ENCODE peak calls at places on chromosome 4, in nine cellular contexts. H is activated CD8-positive, alpha-beta T cell treated with anti-CD3 and anti-CD28 coated beads for 36 hours; L is transverse colon; I is endodermal cell; A is endothelial cell of umbilical vein; F is AG09319; S is psoas muscle; T is fibroblast of pulmonary artery; J is BJ. E is an unnamed sample.
A peak's percentile ranks its signal among the peaks of the same experiment; 100 is the strongest.

GRCh38 chr4:15930314-15930713 is 8.2 kb downstream of the FGFBP1 start:
- DNase-seq in H (peak; percentile 35), L (no peak), I (no peak), A (no peak), F (no peak), S (peak; percentile 27), T (peak; percentile 7), J (no peak), E (no peak)

GRCh38 chr4:182806259-182807252 is 110.6 kb downstream of the DCTD start:
- DNase-seq in H (peak; percentile 73), L (peak; percentile 69), I (peak; percentile 97), A (peak; percentile 79), F (peak; percentile 24), S (peak; percentile 75), T (peak; percentile 70), J (no peak), E (peak; percentile 76)

GRCh38 chr4:91957963-91958362 is 345.8 kb upstream of the GRID2 start:
- DNase-seq in H (no peak), L (no peak), I (no peak), A (no peak), F (no peak), S (no peak), T (no peak), J (no peak), E (no peak)

GRCh38 chr4:151260526-151260925 is 16.4 kb upstream of the PRSS48 start:
- DNase-seq in H (no peak), L (no peak), I (no peak), A (no peak), F (no peak), S (no peak), T (no peak), J (no peak), E (no peak)

GRCh38 chr4:165381821-165382373 is 3.1 kb downstream of the CPE start:
- DNase-seq in H (no peak), L (no peak), I (no peak), A (no peak), F (no peak), S (no peak), T (no peak), J (no peak), E (no peak)

GRCh38 chr4:153655928-153656327 is 28.2 kb upstream of the TLR2 start:
- DNase-seq in H (no peak), L (no peak), I (no peak), A (no peak), F (no peak), S (peak; percentile 43), T (peak; percentile 73), J (no peak), E (no peak)

GRCh38 chr4:138572007-138572406 is 329.9 kb upstream of the SLC7A11 start:
- DNase-seq in H (no peak), L (no peak), I (no peak), A (peak; percentile 9), F (no peak), S (no peak), T (peak; percentile 33), J (no peak), E (no peak)

GRCh38 chr4:87058272-87059073 is 123.7 kb downstream of the AFF1 start:
- DNase-seq in H (peak; percentile 74), L (no peak), I (peak; percentile 86), A (no peak), F (no peak), S (no peak), T (no peak), J (no peak), E (peak; percentile 22)

GRCh38 chr4:3775011-3775410 is 8.8 kb downstream of the ADRA2C start:
- DNase-seq in H (no peak), L (no peak), I (no peak), A (no peak), F (no peak), S (no peak), T (no peak), J (no peak), E (no peak)

GRCh38 chr4:109434007-109434792 is 585 bp downstream of the SEC24B start:
- DNase-seq in H (peak; percentile 19), L (peak; percentile 35), I (peak; percentile 69), A (peak; percentile 57), F (no peak), S (peak; percentile 51), T (peak; percentile 21), J (no peak), E (no peak)

GRCh38 chr4:26061248-26061986 is 147.4 kb downstream of the SMIM20 start:
- DNase-seq in H (peak; percentile 44), L (no peak), I (peak; percentile 77), A (no peak), F (no peak), S (no peak), T (peak; percentile 67), J (no peak), E (peak; percentile 17)

GRCh38 chr4:112752510-112752909 is 115.6 kb downstream of the LARP7 start:
- DNase-seq in H (no peak), L (no peak), I (peak; percentile 39), A (no peak), F (no peak), S (no peak), T (no peak), J (no peak), E (no peak)

GRCh38 chr4:124202106-124202505 is 510.4 kb downstream of the ANKRD50 start:
- DNase-seq in H (no peak), L (no peak), I (no peak), A (no peak), F (no peak), S (peak; percentile 25), T (peak; percentile 69), J (no peak), E (no peak)

GRCh38 chr4:6336166-6336565 is 66.5 kb downstream of the WFS1 start:
- DNase-seq in H (no peak), L (no peak), I (no peak), A (no peak), F (no peak), S (no peak), T (no peak), J (no peak), E (no peak)

GRCh38 chr4:19259920-19260319 is 991.8 kb upstream of the SLIT2 start:
- DNase-seq in H (no peak), L (no peak), I (no peak), A (no peak), F (no peak), S (no peak), T (no peak), J (no peak), E (no peak)

GRCh38 chr4:9762823-9763475 is 18.5 kb upstream of the DRD5 start:
- DNase-seq in H (peak; percentile 62), L (peak; percentile 63), I (peak; percentile 87), A (peak; percentile 56), F (peak; percentile 45), S (no peak), T (peak; percentile 88), J (no peak), E (peak; percentile 47)

GRCh38 chr4:26807330-26807729 is 53.3 kb upstream of the STIM2 start:
- DNase-seq in H (no peak), L (no peak), I (no peak), A (no peak), F (no peak), S (no peak), T (no peak), J (no peak), E (no peak)

GRCh38 chr4:181350578-181351420 is 892.4 kb upstream of the TENM3 start:
- DNase-seq in H (no peak), L (no peak), I (peak; percentile 80), A (no peak), F (no peak), S (no peak), T (no peak), J (no peak), E (no peak)

GRCh38 chr4:90995996-90996395 is 868.8 kb downstream of the CCSER1 start:
- DNase-seq in H (no peak), L (no peak), I (no peak), A (no peak), F (no peak), S (no peak), T (no peak), J (no peak), E (no peak)

DNA sequence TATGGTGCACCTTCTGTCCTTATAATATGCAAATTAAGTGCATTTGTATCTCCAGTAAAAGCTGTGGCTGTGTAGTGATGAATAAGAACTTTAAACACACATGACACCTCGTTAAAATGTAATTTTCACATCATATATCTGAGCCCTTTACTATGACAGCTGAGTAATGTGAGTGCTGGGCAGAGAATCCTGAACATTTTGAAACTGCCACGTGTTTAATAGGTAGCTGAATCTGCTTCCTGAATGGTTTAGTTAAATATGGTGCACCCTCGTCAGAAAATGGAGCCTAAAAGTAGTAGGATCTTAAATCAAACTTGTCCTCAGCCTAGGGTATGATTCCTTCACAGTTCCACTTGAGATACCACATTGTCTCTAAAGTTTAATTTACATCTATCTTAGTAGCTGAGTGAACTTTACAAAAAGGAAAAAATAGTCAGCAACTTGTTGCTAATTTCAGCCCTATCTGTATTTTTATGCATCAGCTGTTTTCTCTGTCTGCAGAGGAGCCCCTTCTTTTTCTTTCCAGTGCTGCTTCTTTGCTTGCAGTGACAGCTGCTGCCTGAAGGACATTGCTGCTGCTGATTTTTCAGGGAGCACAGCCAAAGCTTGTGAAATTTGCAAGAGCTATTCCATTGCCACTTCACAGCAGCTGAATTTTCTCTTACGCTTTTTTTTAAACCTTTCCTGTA is 541.0 kb downstream of the ADGRL3 start:
- DNase-seq in H (no peak), L (no peak), I (peak; percentile 53), A (no peak), F (no peak), S (no peak), T (peak; percentile 47), J (no peak), E (no peak)
- TF ChIP-seq CTCF in H (no peak), L (no peak), I (no peak), A (no peak), F (no peak), S (no peak), T (peak; percentile 22), J (no peak), E (no peak)

GRCh38 chr4:14646831-14647230 is 355.4 kb upstream of the CPEB2 start:
- DNase-seq in H (no peak), L (no peak), I (no peak), A (no peak), F (no peak), S (no peak), T (no peak), J (no peak), E (no peak)
- TF ChIP-seq CTCF in H (no peak), L (no peak), I (no peak), A (no peak), F (no peak), S (no peak), T (no peak), J (no peak), E (no peak)

GRCh38 chr4:158895797-158896442 is 127.1 kb downstream of the FNIP2 start:
- DNase-seq in H (no peak), L (peak; percentile 11), I (peak; percentile 71), A (peak; percentile 44), F (no peak), S (no peak), T (peak; percentile 53), J (no peak), E (peak; percentile 23)
- TF ChIP-seq CTCF in H (no peak), L (peak; percentile 29), I (peak; percentile 66), A (no peak), F (no peak), S (no peak), T (peak; percentile 24), J (no peak), E (no peak)

DNA sequence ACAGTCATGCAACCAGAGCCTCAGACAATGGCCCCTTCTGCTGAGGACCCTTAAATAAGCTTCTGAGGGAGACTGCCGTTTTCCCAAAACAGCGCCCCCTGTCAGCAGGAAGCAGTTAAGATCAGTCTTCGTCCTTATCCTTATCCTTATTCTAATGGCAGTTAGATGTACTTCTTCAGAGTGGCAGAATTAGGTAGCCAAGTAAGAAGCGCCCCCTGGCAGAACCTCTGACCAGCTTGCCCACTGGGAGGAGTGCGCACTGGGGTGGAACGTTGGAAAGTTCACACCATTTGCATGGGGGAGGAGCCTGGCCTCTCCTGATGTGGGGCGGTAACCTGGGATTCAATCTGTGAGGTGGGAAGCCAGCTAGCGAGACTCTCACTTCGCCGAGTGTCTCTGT is 133.6 kb upstream of the QRFPR start:
- DNase-seq in H (no peak), L (no peak), I (peak; percentile 83), A (no peak), F (no peak), S (no peak), T (no peak), J (no peak), E (no peak)
- TF ChIP-seq CTCF in H (no peak), L (no peak), I (peak; percentile 73), A (no peak), F (no peak), S (no peak), T (no peak), J (no peak), E (no peak)